ENCODE peak calls at places on chromosomes 3 and 15, in four cellular contexts. A is GM23338, X is astrocyte, T is K562. V is an unnamed sample.

GRCh38 chr15:45637552-45638033 is 2.8 kb downstream of the SQOR start:
- DNase-seq in X (peak), T (peak), A (no peak), V (peak)

GRCh38 chr3:134430950-134431445 is 54.8 kb downstream of the ANAPC13 start:
- DNase-seq in A (no peak), T (no peak), X (peak), V (no peak)

GRCh38 chr3:100413619-100414018 is 12.3 kb downstream of the LNP1 start:
- DNase-seq in T (no peak), X (no peak), A (peak), V (no peak)

GRCh38 chr3:53821631-53822068 is 24.6 kb downstream of the CHDH start:
- DNase-seq in A (no peak), X (no peak), T (no peak), V (peak)

GRCh38 chr3:178551916-178552321 is 15.7 kb downstream of the KCNMB2 start:
- DNase-seq in A (no peak), X (peak), T (no peak), V (no peak)

GRCh38 chr15:78415284-78415683 is 22.7 kb upstream of the IREB2 start:
- DNase-seq in A (peak), X (peak), T (no peak), V (no peak)

GRCh38 chr3:49519266-49519665 is 35.0 kb upstream of the BSN start:
- DNase-seq in X (no peak), A (no peak), T (no peak), V (no peak)

GRCh38 chr3:141498592-141499223 is 11.9 kb downstream of the RASA2 start:
- DNase-seq in T (no peak), X (no peak), A (peak), V (peak)

GRCh38 chr3:9192238-9192637 is 57.2 kb downstream of the SRGAP3 start:
- DNase-seq in T (no peak), X (no peak), A (no peak), V (no peak)

GRCh38 chr3:66722675-66723074 is 221.9 kb upstream of the LRIG1 start:
- DNase-seq in X (peak), T (no peak), A (no peak), V (no peak)

GRCh38 chr3:134033315-134033996 is 3.7 kb upstream of the SLCO2A1 start:
- DNase-seq in T (no peak), A (no peak), X (no peak), V (no peak)

GRCh38 chr15:26179906-26180305 is 316.8 kb upstream of the ATP10A start:
- DNase-seq in X (no peak), A (peak), T (peak), V (no peak)

GRCh38 chr3:71103430-71103881 is 480.1 kb downstream of the FOXP1 start:
- DNase-seq in T (no peak), X (peak), A (no peak), V (no peak)

GRCh38 chr15:61907753-61908086 is 152.5 kb downstream of the VPS13C start:
- DNase-seq in X (no peak), T (no peak), A (no peak), V (no peak)

GRCh38 chr15:96338772-96339661 is 8.5 kb downstream of the NR2F2 start:
- DNase-seq in T (no peak), A (peak), X (no peak), V (no peak)

GRCh38 chr3:126914226-126914625 is 68.7 kb upstream of the PLXNA1 start:
- DNase-seq in X (no peak), T (no peak), A (no peak), V (no peak)

GRCh38 chr3:183123891-183124290 is 24.6 kb upstream of the MCCC1 start:
- DNase-seq in X (peak), A (no peak), T (no peak), V (no peak)
- H2AFZ ChIP-seq in X (no peak), A (no peak), T (no peak), V (no peak)

DNA sequence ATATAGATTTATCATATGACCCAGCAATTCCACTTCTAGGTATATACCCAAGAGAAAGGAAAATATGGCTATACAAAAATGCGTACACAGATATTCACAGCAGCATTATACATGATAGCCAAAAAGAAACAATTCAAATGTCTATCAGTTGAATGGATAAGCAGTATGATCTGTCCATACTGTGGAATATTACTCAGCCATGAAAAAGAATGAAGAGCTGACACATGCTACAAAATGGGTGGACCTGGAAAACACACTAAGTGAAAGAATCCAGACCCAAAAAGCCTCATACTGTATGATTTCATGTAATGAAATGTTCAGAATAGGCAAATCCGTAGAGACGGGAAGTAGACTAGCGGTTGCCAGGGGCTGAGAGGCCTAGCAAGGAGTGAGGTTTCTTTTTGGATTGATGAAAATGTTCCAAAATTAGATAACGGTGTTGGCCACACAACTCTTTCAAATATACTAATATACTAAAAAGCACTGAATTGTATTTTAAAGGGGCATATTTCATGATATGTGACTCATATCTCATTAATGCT is 33.4 kb downstream of the FGD5 start:
- DNase-seq in A (no peak), T (no peak), X (no peak), V (no peak)
- H3K4me2 ChIP-seq in A (no peak), T (no peak), X (no peak), V (no peak)

GRCh38 chr3:51173518-51174271 is 211.4 kb upstream of the MANF start:
- DNase-seq in X (no peak), A (no peak), T (no peak), V (no peak)

DNA sequence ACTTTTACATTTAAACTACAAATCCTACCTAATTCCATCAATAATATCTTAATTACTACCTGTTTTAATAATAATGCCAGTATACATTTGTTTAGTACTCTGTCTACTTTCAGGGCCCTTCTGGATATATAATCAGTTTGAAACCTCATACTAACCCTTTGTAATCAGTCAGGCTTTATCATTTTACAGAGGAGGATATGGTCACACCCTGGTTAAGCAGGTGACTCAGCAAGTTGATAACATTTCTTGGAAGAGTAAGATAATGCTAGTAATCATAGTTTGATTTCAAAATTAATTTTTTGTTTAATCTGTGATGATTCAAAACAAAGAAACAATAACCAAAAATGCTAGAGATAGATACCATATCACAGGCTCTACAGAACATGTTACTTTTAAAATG is 208.2 kb upstream of the MANF start:
- DNase-seq in T (no peak), A (no peak), X (no peak), V (no peak)
- H2AFZ ChIP-seq in T (no peak), A (no peak), X (no peak), V (no peak)

DNA sequence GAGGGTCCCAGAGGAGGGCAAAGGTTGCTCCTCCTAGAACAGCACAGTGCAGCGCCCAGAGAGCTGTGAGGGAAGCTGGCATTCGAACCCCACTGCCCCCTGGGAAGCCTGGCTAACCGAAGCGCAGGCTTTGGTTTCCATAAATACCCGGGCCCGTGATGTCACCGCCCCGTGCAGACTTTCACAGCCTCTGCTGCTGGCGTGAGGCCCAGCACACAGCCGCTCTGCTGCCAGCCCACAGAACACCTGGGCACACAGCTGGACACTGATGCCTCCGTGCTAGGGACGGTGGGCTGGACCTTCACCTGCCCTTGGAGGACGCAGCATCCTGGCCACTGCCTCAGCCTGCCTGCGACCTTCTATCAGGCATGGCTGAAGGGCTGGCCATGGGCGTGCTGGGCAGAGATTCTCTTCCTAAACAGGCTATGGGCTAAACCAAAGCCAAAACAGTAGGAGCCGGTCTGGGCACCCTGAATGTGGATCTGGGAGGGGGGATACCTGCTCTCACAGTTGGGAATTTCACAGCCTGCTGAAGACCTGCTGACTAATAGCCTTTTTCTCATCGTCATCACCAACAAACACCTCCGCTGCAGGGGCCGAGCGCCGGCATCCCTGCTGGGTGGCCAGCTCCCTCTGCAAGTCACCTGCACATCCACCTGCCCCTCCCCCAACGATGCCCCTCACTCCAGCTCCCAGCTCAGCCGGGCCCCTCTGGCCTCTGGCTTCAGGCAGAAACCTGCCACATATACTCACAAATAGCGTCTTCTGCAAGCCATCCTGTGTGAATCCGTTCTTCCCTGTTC is 789 bp downstream of the IQSEC1 start:
- DNase-seq in X (no peak), T (no peak), A (peak), V (peak)
- H3K4me2 ChIP-seq in X (peak), T (no peak), A (peak), V (no peak)

GRCh38 chr15:101538177-101538576 is 48.7 kb upstream of the PCSK6 start:
- DNase-seq in A (no peak), X (no peak), T (no peak), V (no peak)

GRCh38 chr15:101535170-101535902 is 45.8 kb upstream of the PCSK6 start:
- DNase-seq in X (no peak), A (no peak), T (no peak), V (no peak)

GRCh38 chr15:101537681-101538080 is 48.2 kb upstream of the PCSK6 start:
- DNase-seq in A (no peak), X (no peak), T (no peak), V (no peak)

GRCh38 chr15:101536166-101536874 is 46.8 kb upstream of the PCSK6 start:
- DNase-seq in X (no peak), A (no peak), T (no peak), V (no peak)

GRCh38 chr15:101536875-101537405 is 47.4 kb upstream of the PCSK6 start:
- DNase-seq in A (no peak), X (no peak), T (no peak), V (no peak)
- H2AFZ ChIP-seq in A (no peak), X (no peak), T (no peak), V (no peak)

GRCh38 chr3:2784627-2785026 is 325.5 kb downstream of the IL5RA start:
- DNase-seq in T (no peak), A (no peak), X (no peak), V (no peak)
- H3K4me2 ChIP-seq in T (no peak), A (no peak), X (no peak), V (no peak)

GRCh38 chr15:34437687-34438086 is at the start of gene GOLGA8A:
- DNase-seq in A (peak), T (peak), X (peak), V (no peak)
- H2AFZ ChIP-seq in A (peak), T (peak), X (peak), V (no peak)

GRCh38 chr3:12630292-12630691 is 33.6 kb downstream of the RAF1 start:
- DNase-seq in A (peak), X (no peak), T (no peak), V (no peak)
- H3K4me2 ChIP-seq in A (no peak), X (no peak), T (no peak), V (no peak)

DNA sequence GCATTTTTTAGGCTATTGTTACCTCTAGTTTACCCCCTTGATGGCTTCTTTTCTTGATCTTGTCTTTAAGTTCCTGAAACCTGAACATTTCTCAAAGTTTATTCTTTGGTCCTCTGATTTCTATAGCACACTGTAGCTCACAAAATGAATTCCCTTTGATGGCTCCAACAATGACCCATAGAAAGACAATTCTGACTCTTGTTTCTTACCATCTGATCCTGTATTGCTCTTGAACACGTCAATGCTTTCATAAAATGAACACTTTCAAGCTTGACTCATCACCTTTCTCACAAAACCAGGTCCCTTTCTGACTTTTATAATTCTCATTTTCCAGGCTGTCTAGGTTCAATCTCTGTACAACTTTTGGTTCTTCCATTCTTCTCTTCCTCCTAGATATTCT is 5.7 kb upstream of the GAP43 start:
- DNase-seq in A (no peak), X (no peak), T (no peak), V (no peak)
- H2AFZ ChIP-seq in A (no peak), X (no peak), T (no peak), V (no peak)

V was measured in DND-41.